ENCODE peak calls at places on chromosomes 5 and 9, in four cellular contexts. One of them, this sample, is unnamed.
A peak's percentile ranks its signal among the peaks of the same experiment; 100 is the strongest.

GRCh38 chr9:124771867-124772621 is 933 bp upstream of the NR6A1 start:
- DNase-seq in HepG2: peak; percentile 61
- DNase-seq in HCT116: peak; percentile 63
- DNase-seq in K562: peak; percentile 79
- DNase-seq in this sample: peak; percentile 57

GRCh38 chr5:36396640-36397039 is 94.9 kb upstream of the RANBP3L start:
- DNase-seq in K562: no peak
- DNase-seq in HepG2: peak; percentile 35
- DNase-seq in HCT116: no peak
- DNase-seq in this sample: no peak

GRCh38 chr5:148179234-148179824 is 11.0 kb downstream of the SPINK14 start:
- DNase-seq in HCT116: peak; percentile 48
- DNase-seq in HepG2: peak; percentile 64
- DNase-seq in K562: no peak
- DNase-seq in this sample: peak; percentile 45

GRCh38 chr5:142915840-142916424 is 145.8 kb downstream of the ARHGAP26 start:
- DNase-seq in HepG2: peak; percentile 50
- DNase-seq in K562: peak; percentile 14
- DNase-seq in HCT116: no peak
- DNase-seq in this sample: peak; percentile 10

GRCh38 chr5:131679911-131680310 is 44.9 kb upstream of the RAPGEF6 start:
- DNase-seq in K562: no peak
- DNase-seq in HCT116: no peak
- DNase-seq in HepG2: no peak
- DNase-seq in this sample: no peak

GRCh38 chr9:100427366-100428263 is 672 bp downstream of the MSANTD3 start:
- DNase-seq in K562: no peak
- DNase-seq in HepG2: peak; percentile 36
- DNase-seq in HCT116: peak; percentile 35
- DNase-seq in this sample: no peak

GRCh38 chr5:52760695-52761366 is 26.9 kb upstream of the ITGA1 start:
- DNase-seq in HepG2: no peak
- DNase-seq in HCT116: no peak
- DNase-seq in K562: no peak
- DNase-seq in this sample: no peak

GRCh38 chr9:107750741-107751521 is 261.4 kb upstream of the KLF4 start:
- DNase-seq in K562: no peak
- DNase-seq in HCT116: peak; percentile 81
- DNase-seq in HepG2: peak; percentile 13
- DNase-seq in this sample: peak; percentile 82

GRCh38 chr9:114864471-114864870 is 58.6 kb upstream of the TNFSF15 start:
- DNase-seq in K562: no peak
- DNase-seq in HCT116: no peak
- DNase-seq in HepG2: no peak
- DNase-seq in this sample: no peak

GRCh38 chr9:33765411-33765810 is 29.9 kb upstream of the PRSS3 start:
- DNase-seq in HepG2: no peak
- DNase-seq in K562: no peak
- DNase-seq in HCT116: peak; percentile 78
- DNase-seq in this sample: no peak

GRCh38 chr5:110853267-110853666 is 114.5 kb downstream of the SLC25A46 start:
- DNase-seq in HepG2: no peak
- DNase-seq in HCT116: no peak
- DNase-seq in K562: no peak
- DNase-seq in this sample: no peak

GRCh38 chr5:56638768-56639238 is 176.5 kb upstream of the MAP3K1 start:
- DNase-seq in HepG2: no peak
- DNase-seq in HCT116: no peak
- DNase-seq in K562: no peak
- DNase-seq in this sample: no peak

GRCh38 chr5:35374584-35374983 is 144.3 kb upstream of the PRLR start:
- DNase-seq in HCT116: no peak
- DNase-seq in K562: no peak
- DNase-seq in HepG2: no peak
- DNase-seq in this sample: no peak

GRCh38 chr5:78649220-78649700 is 688 bp upstream of the LHFPL2 start:
- DNase-seq in HepG2: peak; percentile 27
- DNase-seq in K562: no peak
- DNase-seq in HCT116: no peak
- DNase-seq in this sample: no peak

GRCh38 chr5:64811050-64811640 is 42.4 kb downstream of the CWC27 start:
- DNase-seq in HepG2: peak; percentile 57
- DNase-seq in HCT116: peak; percentile 37
- DNase-seq in K562: peak; percentile 43
- DNase-seq in this sample: peak; percentile 27

GRCh38 chr5:64806537-64806936 is 37.8 kb downstream of the CWC27 start:
- DNase-seq in HCT116: no peak
- DNase-seq in HepG2: no peak
- DNase-seq in K562: no peak
- DNase-seq in this sample: no peak

GRCh38 chr5:64807505-64807904 is 38.8 kb downstream of the CWC27 start:
- DNase-seq in HepG2: no peak
- DNase-seq in K562: no peak
- DNase-seq in HCT116: no peak
- DNase-seq in this sample: no peak
- TF ChIP-seq POLR2AphosphoS5 in HepG2: no peak
- TF ChIP-seq POLR2AphosphoS5 in K562: no peak
- TF ChIP-seq POLR2AphosphoS5 in HCT116: no peak
- TF ChIP-seq POLR2AphosphoS5 in this sample: no peak

GRCh38 chr5:31492824-31493223 is 39.1 kb downstream of the DROSHA start:
- DNase-seq in K562: no peak
- DNase-seq in HepG2: no peak
- DNase-seq in HCT116: no peak
- DNase-seq in this sample: no peak
- TF ChIP-seq TCF7L2 in K562: no peak
- TF ChIP-seq TCF7L2 in HepG2: no peak
- TF ChIP-seq TCF7L2 in HCT116: no peak
- TF ChIP-seq TCF7L2 in this sample: no peak

GRCh38 chr5:150164211-150164610 is 2.4 kb upstream of the CDX1 start:
- DNase-seq in K562: no peak
- DNase-seq in HepG2: no peak
- DNase-seq in HCT116: no peak
- DNase-seq in this sample: no peak
- TF ChIP-seq POLR2AphosphoS5 in K562: no peak
- TF ChIP-seq POLR2AphosphoS5 in HepG2: no peak
- TF ChIP-seq POLR2AphosphoS5 in HCT116: no peak
- TF ChIP-seq POLR2AphosphoS5 in this sample: no peak

DNA sequence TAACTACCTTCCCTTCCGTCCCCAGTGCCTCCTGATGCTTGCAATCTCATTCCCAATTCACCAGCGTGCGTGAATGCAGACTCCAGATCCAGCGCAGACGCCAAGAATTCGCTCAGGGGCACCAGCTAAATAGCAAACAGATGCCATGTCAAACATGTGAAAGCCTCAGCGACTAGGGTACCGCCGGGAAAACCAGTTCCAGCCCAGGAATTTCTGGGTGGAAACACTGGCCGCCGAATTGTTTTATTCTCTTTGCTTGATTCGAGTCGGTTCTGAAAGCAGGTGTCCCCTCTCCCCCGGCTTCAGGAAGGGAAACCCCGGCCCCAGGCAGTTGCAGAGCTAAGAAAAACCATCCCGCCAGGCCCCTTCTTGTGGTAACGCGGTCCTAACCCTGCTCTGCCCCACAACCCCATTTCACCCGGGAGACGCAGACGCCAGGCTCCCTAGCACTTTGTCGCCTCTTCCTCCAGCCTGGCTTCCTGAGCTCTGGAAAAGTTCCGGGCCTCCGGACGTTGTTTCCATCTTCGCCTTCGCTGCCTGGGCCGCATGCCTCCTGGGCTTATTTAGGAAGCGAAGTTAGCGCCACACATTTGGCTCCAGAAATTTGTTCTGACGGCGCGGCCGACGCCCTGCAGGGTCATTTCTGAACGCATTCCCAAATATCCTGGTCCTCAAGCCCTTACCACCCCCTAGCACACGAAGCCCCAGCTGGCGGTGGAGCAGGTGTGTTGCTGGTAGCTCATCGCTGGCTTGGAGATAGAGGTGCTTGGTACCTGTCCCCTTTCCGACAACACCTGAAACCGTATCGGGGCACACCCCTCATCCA is 649 bp upstream of the LVRN start:
- DNase-seq in HCT116: no peak
- DNase-seq in K562: no peak
- DNase-seq in HepG2: no peak
- DNase-seq in this sample: no peak
- TF ChIP-seq TCF7L2 in HCT116: no peak
- TF ChIP-seq TCF7L2 in K562: no peak
- TF ChIP-seq TCF7L2 in HepG2: no peak
- TF ChIP-seq TCF7L2 in this sample: no peak

This sample was measured in Panc1.